ENCODE peak calls at places on chromosome 1, in six cellular contexts. J, N, D, B, W and G are unnamed samples.

GRCh38 chr1:215631489-215631888 is 64.4 kb downstream of the KCTD3 start:
- DNase-seq in J (peak; percentile 6), N (peak; percentile 60), D (no peak), B (no peak), W (peak; percentile 13), G (peak; percentile 55)

GRCh38 chr1:161198877-161199431 is at the start of gene ADAMTS4:
- DNase-seq in J (no peak), N (peak; percentile 87), D (no peak), B (no peak), W (peak; percentile 54), G (peak; percentile 97)

GRCh38 chr1:26336477-26337205 is 17.3 kb downstream of the CRYBG2 start:
- DNase-seq in J (no peak), N (peak; percentile 86), D (peak; percentile 72), B (no peak), W (no peak), G (peak; percentile 87)

GRCh38 chr1:13965770-13966398 is 265.9 kb downstream of the PRDM2 start:
- DNase-seq in J (peak; percentile 2), N (peak; percentile 80), D (peak; percentile 56), B (no peak), W (peak; percentile 32), G (no peak)

GRCh38 chr1:34800214-34800613 is 7.4 kb downstream of the GJA4 start:
- DNase-seq in J (no peak), N (no peak), D (no peak), B (no peak), W (peak; percentile 38), G (peak; percentile 91)

GRCh38 chr1:245679796-245680195 is 525.0 kb downstream of the KIF26B start:
- DNase-seq in J (no peak), N (no peak), D (no peak), B (no peak), W (no peak), G (no peak)

GRCh38 chr1:183416850-183417690 is 1.1 kb downstream of the NMNAT2 start:
- DNase-seq in J (peak; percentile 68), N (peak; percentile 89), D (peak; percentile 69), B (no peak), W (peak; percentile 46), G (peak; percentile 90)

GRCh38 chr1:31381394-31382287 is 8.8 kb upstream of the FABP3 start:
- DNase-seq in J (no peak), N (peak; percentile 66), D (no peak), B (no peak), W (no peak), G (no peak)

GRCh38 chr1:24857528-24858133 is 72.4 kb downstream of the RUNX3 start:
- DNase-seq in J (peak; percentile 28), N (no peak), D (no peak), B (no peak), W (no peak), G (no peak)

GRCh38 chr1:196403803-196404690 is 204.2 kb downstream of the KCNT2 start:
- DNase-seq in J (no peak), N (no peak), D (no peak), B (no peak), W (peak; percentile 48), G (no peak)

GRCh38 chr1:203286161-203286984 is 18.9 kb upstream of the BTG2 start:
- DNase-seq in J (peak; percentile 59), N (peak; percentile 75), D (no peak), B (no peak), W (no peak), G (no peak)

GRCh38 chr1:94126651-94127050 is 5.7 kb upstream of the ABCA4 start:
- DNase-seq in J (no peak), N (no peak), D (no peak), B (no peak), W (no peak), G (peak; percentile 27)

GRCh38 chr1:21913763-21914162 is 23.3 kb downstream of the HSPG2 start:
- DNase-seq in J (no peak), N (peak; percentile 62), D (no peak), B (no peak), W (no peak), G (peak; percentile 34)

GRCh38 chr1:193700710-193701355 is 514.4 kb upstream of the B3GALT2 start:
- DNase-seq in J (peak; percentile 67), N (no peak), D (no peak), B (peak; percentile 41), W (peak; percentile 65), G (no peak)

GRCh38 chr1:204321051-204321450 is 38.7 kb downstream of the PLEKHA6 start:
- DNase-seq in J (no peak), N (no peak), D (no peak), B (no peak), W (no peak), G (no peak)
- H3K27me3 ChIP-seq in J (peaks cover 9% of the 10 kb centered on the region), N (no peaks in the 10 kb centered on the region), D (peaks cover 1% of the 10 kb centered on the region), B (no peaks in the 10 kb centered on the region), W (no peaks in the 10 kb centered on the region), G (peaks cover 14% of the 10 kb centered on the region)

DNA sequence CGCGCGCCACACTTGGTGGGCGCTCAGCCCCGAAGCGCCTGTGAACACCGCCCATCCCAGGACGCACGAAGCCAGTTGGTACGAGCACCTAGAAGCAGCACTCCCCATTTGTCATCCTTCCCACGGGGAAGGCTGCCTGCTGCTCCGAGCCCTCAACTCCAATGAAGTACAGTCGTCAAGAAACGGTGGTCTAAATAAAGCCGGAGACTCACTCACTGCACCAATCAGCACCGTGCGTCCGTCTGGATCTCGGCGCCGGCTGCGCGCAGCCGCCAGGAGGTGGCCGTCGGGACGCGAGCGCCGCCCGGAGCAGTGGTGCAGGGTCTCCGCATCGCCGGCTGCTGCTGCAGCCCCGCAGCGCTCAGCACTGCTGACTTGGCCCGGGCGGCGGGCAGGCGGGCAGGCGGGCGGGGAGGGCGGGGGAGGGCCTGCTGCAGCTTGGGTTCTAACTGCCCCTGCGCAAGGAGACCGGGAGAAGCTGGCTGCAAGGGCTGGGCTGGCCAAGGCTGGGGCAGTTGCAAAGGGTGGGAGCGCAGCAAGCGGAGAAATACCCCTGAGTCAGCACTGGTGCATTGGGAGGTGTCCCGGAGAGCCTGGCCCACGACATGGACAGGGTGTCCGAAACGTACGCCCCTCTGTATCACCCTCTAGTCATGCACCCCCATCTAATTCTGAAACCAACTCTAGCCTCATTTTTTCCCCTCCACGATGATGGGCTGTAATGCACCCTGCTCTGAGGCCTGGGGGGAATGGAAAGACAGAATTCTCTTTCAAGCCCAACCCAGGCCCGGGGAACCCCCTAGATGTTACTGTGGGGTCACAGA is 35.8 kb upstream of the H6PD start:
- DNase-seq in J (peak; percentile 78), N (no peak), D (peak; percentile 64), B (no peak), W (peak; percentile 63), G (peak; percentile 75)
- H3K27me3 ChIP-seq in J (peaks cover 11% of the 10 kb centered on the region), N (no peaks in the 10 kb centered on the region), D (peaks cover 62% of the 10 kb centered on the region), B (peaks cover 3% of the 10 kb centered on the region), W (no peaks in the 10 kb centered on the region), G (no peaks in the 10 kb centered on the region)

GRCh38 chr1:75129660-75130311 is 4.4 kb upstream of the LHX8 start:
- DNase-seq in J (no peak), N (no peak), D (peak; percentile 9), B (no peak), W (no peak), G (peak; percentile 48)
- H3K27me3 ChIP-seq in J (peaks cover 86% of the 10 kb centered on the region), N (peaks cover 3% of the 10 kb centered on the region), D (peaks cover 65% of the 10 kb centered on the region), B (peaks cover 57% of the 10 kb centered on the region), W (peaks cover 82% of the 10 kb centered on the region), G (peaks cover 85% of the 10 kb centered on the region)

GRCh38 chr1:152946651-152947256 is at the start of gene SPRR5:
- DNase-seq in J (no peak), N (no peak), D (no peak), B (no peak), W (no peak), G (no peak)
- H3K27me3 ChIP-seq in J (no peaks in the 10 kb centered on the region), N (no peaks in the 10 kb centered on the region), D (no peaks in the 10 kb centered on the region), B (peaks cover 4% of the 10 kb centered on the region), W (no peaks in the 10 kb centered on the region), G (no peaks in the 10 kb centered on the region)